ENCODE peak calls at places on chromosomes 1 and 21, in ten cellular contexts. I is H9; E is left lung; D is CD4-positive, alpha-beta T cell; Q is heart left ventricle; F is ovary; V is cardiac muscle cell; W is IMR-90; U is brain microvascular endothelial cell; S is upper lobe of left lung. C is an unnamed sample.

GRCh38 chr1:225476538-225476988 is 48.7 kb upstream of the LBR start:
- DNase-seq in I (peak), E (no peak), D (no peak), Q (no peak), F (no peak), V (no peak), W (peak), U (no peak), S (no peak), C (no peak)

GRCh38 chr1:53683986-53684740 is 54.8 kb downstream of the GLIS1 start:
- DNase-seq in I (no peak), E (no peak), D (no peak), Q (no peak), F (no peak), V (no peak), W (no peak), U (no peak), S (no peak), C (no peak)

GRCh38 chr1:168907053-168907452 is 178.0 kb upstream of the DPT start:
- DNase-seq in I (no peak), E (no peak), D (no peak), Q (no peak), F (no peak), V (no peak), W (no peak), U (no peak), S (no peak), C (peak)

GRCh38 chr1:153465728-153466625 is 5.5 kb upstream of the S100A7 start:
- DNase-seq in I (peak), E (peak), D (peak), Q (peak), F (peak), V (peak), W (peak), U (peak), S (peak), C (peak)

GRCh38 chr1:27634982-27635362 is at the start of gene FGR:
- DNase-seq in I (no peak), E (peak), D (no peak), Q (peak), F (no peak), V (no peak), W (no peak), U (no peak), S (peak), C (no peak)

GRCh38 chr1:50412813-50413476 is 10.3 kb downstream of the DMRTA2 start:
- DNase-seq in I (no peak), E (no peak), D (no peak), Q (no peak), F (no peak), V (no peak), W (no peak), U (no peak), S (no peak), C (no peak)

GRCh38 chr1:55542901-55543504 is 327.8 kb upstream of the USP24 start:
- DNase-seq in I (no peak), E (no peak), D (no peak), Q (no peak), F (no peak), V (no peak), W (peak), U (peak), S (no peak), C (no peak)

GRCh38 chr1:51636765-51637522 is 20.1 kb downstream of the OSBPL9 start:
- DNase-seq in I (no peak), E (no peak), D (no peak), Q (peak), F (peak), V (peak), W (peak), U (peak), S (no peak), C (peak)

GRCh38 chr1:226094451-226094850 is 31.9 kb downstream of the H3-3A start:
- DNase-seq in I (no peak), E (no peak), D (no peak), Q (no peak), F (no peak), V (no peak), W (no peak), U (no peak), S (no peak), C (no peak)

GRCh38 chr1:153312569-153313186 is at the start of gene PGLYRP3:
- DNase-seq in I (peak), E (no peak), D (no peak), Q (no peak), F (no peak), V (no peak), W (no peak), U (no peak), S (no peak), C (no peak)

GRCh38 chr1:151815716-151816327 is 10.6 kb upstream of the LINGO4 start:
- DNase-seq in I (no peak), E (no peak), D (no peak), Q (no peak), F (no peak), V (no peak), W (no peak), U (no peak), S (no peak), C (no peak)

GRCh38 chr1:226578946-226579639 is 30.5 kb downstream of the STUM start:
- DNase-seq in I (no peak), E (no peak), D (no peak), Q (no peak), F (no peak), V (no peak), W (no peak), U (no peak), S (no peak), C (no peak)

GRCh38 chr21:42085246-42086077 is 14.3 kb downstream of the UMODL1 start:
- DNase-seq in I (no peak), E (no peak), D (no peak), Q (no peak), F (no peak), V (no peak), W (no peak), U (no peak), S (no peak), C (no peak)
- TF ChIP-seq CTCF in I (no peak), E (no peak), D (no peak), Q (no peak), F (no peak), V (no peak), W (no peak), U (no peak), S (no peak), C (no peak)

GRCh38 chr1:117171900-117172501 is 38.7 kb downstream of the VTCN1 start:
- DNase-seq in I (no peak), E (peak), D (no peak), Q (peak), F (peak), V (peak), W (peak), U (peak), S (peak), C (peak)
- H3K27ac ChIP-seq in I (no peak), E (no peak), D (no peak), Q (no peak), F (no peak), V (no peak), W (no peak), U (no peak), S (no peak), C (peak)

GRCh38 chr1:214420341-214420740 is 131.1 kb downstream of the PTPN14 start:
- DNase-seq in I (no peak), E (no peak), D (no peak), Q (no peak), F (no peak), V (no peak), W (no peak), U (no peak), S (no peak), C (no peak)
- TF ChIP-seq CTCF in I (no peak), E (no peak), D (no peak), Q (no peak), F (no peak), V (no peak), W (no peak), U (no peak), S (no peak), C (no peak)

GRCh38 chr1:41679531-41679930 is 195.0 kb upstream of the EDN2 start:
- DNase-seq in I (no peak), E (no peak), D (no peak), Q (no peak), F (no peak), V (no peak), W (no peak), U (no peak), S (no peak), C (no peak)
- H3K27ac ChIP-seq in I (no peak), E (no peak), D (no peak), Q (no peak), F (no peak), V (no peak), W (no peak), U (no peak), S (no peak), C (peak)

GRCh38 chr1:245488346-245489110 is 333.7 kb downstream of the KIF26B start:
- DNase-seq in I (no peak), E (no peak), D (no peak), Q (no peak), F (no peak), V (no peak), W (no peak), U (no peak), S (no peak), C (no peak)
- TF ChIP-seq CTCF in I (no peak), E (no peak), D (no peak), Q (no peak), F (no peak), V (no peak), W (no peak), U (no peak), S (no peak), C (no peak)

GRCh38 chr1:183029591-183030000 is 6.4 kb downstream of the LAMC1 start:
- DNase-seq in I (no peak), E (no peak), D (no peak), Q (no peak), F (no peak), V (peak), W (peak), U (peak), S (no peak), C (peak)
- H3K27ac ChIP-seq in I (no peak), E (no peak), D (no peak), Q (no peak), F (no peak), V (no peak), W (peak), U (peak), S (no peak), C (no peak)

GRCh38 chr1:20661235-20662109 is at the start of gene DDOST:
- DNase-seq in I (peak), E (peak), D (peak), Q (peak), F (peak), V (peak), W (peak), U (peak), S (peak), C (peak)
- TF ChIP-seq CTCF in I (peak), E (peak), D (peak), Q (no peak), F (peak), V (peak), W (peak), U (peak), S (peak), C (no peak)

DNA sequence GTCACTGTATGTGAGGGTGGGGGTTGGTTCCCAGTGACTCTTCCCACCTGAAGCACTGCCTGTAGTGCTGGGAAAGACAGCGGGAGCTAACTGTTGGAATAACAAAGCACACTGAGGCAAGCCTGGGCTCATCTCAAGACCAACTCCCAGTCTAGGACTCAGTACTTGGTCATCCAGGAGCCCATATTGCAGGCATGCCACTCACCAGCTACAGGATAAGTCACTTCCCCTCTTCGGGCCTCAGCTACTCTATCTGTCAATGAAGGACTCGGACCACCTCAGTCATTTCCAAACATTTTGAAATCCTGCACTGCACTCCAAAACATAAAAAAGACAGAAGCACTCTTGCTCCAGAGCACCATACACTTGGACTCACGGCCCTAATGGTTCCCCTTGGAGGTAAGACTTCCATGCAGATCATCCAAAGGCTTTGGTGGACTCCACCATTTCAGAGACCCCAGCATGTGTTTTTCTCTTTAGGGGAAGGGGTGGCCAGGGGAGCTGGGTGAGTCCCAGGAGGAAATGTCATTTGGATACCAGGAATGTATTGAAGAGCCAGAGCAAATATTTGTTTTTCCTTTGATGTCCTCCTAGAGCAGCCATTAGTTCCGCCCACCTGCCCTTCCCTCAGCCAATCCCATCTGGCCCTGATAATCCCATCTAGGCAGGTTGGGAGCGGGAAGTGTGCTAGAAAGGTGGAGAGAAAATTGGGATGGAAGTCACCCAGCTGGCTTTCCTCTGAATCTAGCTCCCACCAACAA is 3.1 kb downstream of the NUAK2 start:
- DNase-seq in I (no peak), E (no peak), D (no peak), Q (no peak), F (no peak), V (no peak), W (no peak), U (no peak), S (no peak), C (peak)
- H3K27ac ChIP-seq in I (no peak), E (peak), D (peak), Q (no peak), F (no peak), V (no peak), W (peak), U (no peak), S (peak), C (peak)

GRCh38 chr1:205522692-205523091 is 18.2 kb downstream of the CDK18 start:
- DNase-seq in I (no peak), E (no peak), D (no peak), Q (no peak), F (no peak), V (no peak), W (no peak), U (no peak), S (no peak), C (no peak)

GRCh38 chr1:205523261-205523890 is 18.9 kb downstream of the CDK18 start:
- DNase-seq in I (no peak), E (no peak), D (no peak), Q (no peak), F (no peak), V (no peak), W (no peak), U (no peak), S (no peak), C (no peak)

GRCh38 chr1:205525495-205526285 is 21.2 kb downstream of the CDK18 start:
- DNase-seq in I (no peak), E (no peak), D (no peak), Q (no peak), F (no peak), V (no peak), W (no peak), U (no peak), S (no peak), C (no peak)

GRCh38 chr1:205524794-205525101 is 20.3 kb downstream of the CDK18 start:
- DNase-seq in I (no peak), E (no peak), D (no peak), Q (no peak), F (no peak), V (no peak), W (no peak), U (no peak), S (no peak), C (no peak)

GRCh38 chr1:205523891-205524793 is 19.7 kb downstream of the CDK18 start:
- DNase-seq in I (peak), E (no peak), D (peak), Q (peak), F (peak), V (peak), W (peak), U (peak), S (no peak), C (peak)
- TF ChIP-seq CTCF in I (peak), E (peak), D (peak), Q (peak), F (peak), V (peak), W (peak), U (peak), S (peak), C (peak)

C was measured in RWPE1.